ENCODE peak calls at places on chromosome X, in ten cellular contexts. B is left ventricle myocardium inferior, K is A549, R is pancreas, N is MCF 10A, W is lower leg skin, J is heart left ventricle, I is GM06990, Q is epithelial cell of esophagus, Z is upper lobe of right lung. E is an unnamed sample.

GRCh38 chrX:119468930-119469635 is 839 bp downstream of the SLC25A5 start:
- DNase-seq in B (peak), K (peak), R (peak), N (peak), W (peak), J (peak), I (peak), Q (peak), Z (peak), E (peak)

GRCh38 chrX:45762699-45763647 is 562.3 kb upstream of the DIPK2B start:
- DNase-seq in B (no peak), K (no peak), R (no peak), N (no peak), W (no peak), J (no peak), I (peak), Q (peak), Z (no peak), E (no peak)

GRCh38 chrX:30153881-30154260 is 61.5 kb upstream of the MAGEB2 start:
- DNase-seq in B (no peak), K (no peak), R (no peak), N (no peak), W (no peak), J (no peak), I (no peak), Q (no peak), Z (no peak), E (no peak)

GRCh38 chrX:20248592-20249192 is 18.0 kb downstream of the RPS6KA3 start:
- DNase-seq in B (no peak), K (no peak), R (no peak), N (no peak), W (no peak), J (no peak), I (no peak), Q (no peak), Z (no peak), E (no peak)

GRCh38 chrX:75784689-75785491 is at the start of gene MAGEE2:
- DNase-seq in B (peak), K (no peak), R (no peak), N (no peak), W (no peak), J (no peak), I (no peak), Q (no peak), Z (no peak), E (no peak)

GRCh38 chrX:23548164-23548563 is 119.1 kb upstream of the PRDX4 start:
- DNase-seq in B (no peak), K (no peak), R (no peak), N (peak), W (no peak), J (no peak), I (no peak), Q (no peak), Z (no peak), E (peak)

GRCh38 chrX:123803331-123803983 is 56.4 kb upstream of the XIAP start:
- DNase-seq in B (no peak), K (peak), R (no peak), N (peak), W (no peak), J (peak), I (peak), Q (peak), Z (no peak), E (peak)

GRCh38 chrX:44945736-44946135 is 72.7 kb downstream of the KDM6A start:
- DNase-seq in B (no peak), K (no peak), R (no peak), N (peak), W (no peak), J (no peak), I (no peak), Q (no peak), Z (no peak), E (no peak)

GRCh38 chrX:97290199-97290598 is 406.5 kb downstream of the RPA4 start:
- DNase-seq in B (no peak), K (no peak), R (no peak), N (no peak), W (no peak), J (no peak), I (no peak), Q (no peak), Z (no peak), E (peak)

GRCh38 chrX:40152173-40152705 is 54.5 kb upstream of the BCOR start:
- DNase-seq in B (no peak), K (no peak), R (peak), N (no peak), W (no peak), J (no peak), I (no peak), Q (no peak), Z (peak), E (no peak)

GRCh38 chrX:55253528-55253927 is 11.2 kb downstream of the PAGE3 start:
- DNase-seq in B (no peak), K (no peak), R (no peak), N (no peak), W (no peak), J (no peak), I (no peak), Q (peak), Z (no peak), E (no peak)

GRCh38 chrX:137195991-137196390 is 162.2 kb upstream of the GPR101 start:
- DNase-seq in B (no peak), K (no peak), R (no peak), N (peak), W (no peak), J (no peak), I (no peak), Q (peak), Z (no peak), E (peak)

GRCh38 chrX:65241059-65241721 is 264.9 kb upstream of the ZC4H2 start:
- DNase-seq in B (no peak), K (no peak), R (no peak), N (no peak), W (no peak), J (no peak), I (no peak), Q (peak), Z (no peak), E (no peak)

GRCh38 chrX:40863671-40864070 is 128.3 kb upstream of the MED14 start:
- DNase-seq in B (no peak), K (no peak), R (no peak), N (no peak), W (no peak), J (no peak), I (peak), Q (no peak), Z (no peak), E (peak)

GRCh38 chrX:26952213-26952612 is 510.9 kb downstream of the PPP4R3C start:
- DNase-seq in B (no peak), K (no peak), R (no peak), N (no peak), W (no peak), J (no peak), I (no peak), Q (peak), Z (no peak), E (no peak)

GRCh38 chrX:76279007-76279406 is 106.1 kb downstream of the PBDC1 start:
- DNase-seq in B (peak), K (peak), R (no peak), N (peak), W (no peak), J (peak), I (peak), Q (peak), Z (no peak), E (peak)

GRCh38 chrX:63657821-63658220 is 127.2 kb downstream of the ARHGEF9 start:
- DNase-seq in B (peak), K (no peak), R (no peak), N (peak), W (peak), J (peak), I (no peak), Q (peak), Z (peak), E (peak)

GRCh38 chrX:70664726-70665125 is 220.1 kb downstream of the DLG3 start:
- DNase-seq in B (no peak), K (peak), R (no peak), N (peak), W (no peak), J (no peak), I (no peak), Q (peak), Z (no peak), E (peak)

GRCh38 chrX:31483336-31483735 is 411.5 kb upstream of the FTHL17 start:
- DNase-seq in B (no peak), K (no peak), R (no peak), N (peak), W (no peak), J (no peak), I (no peak), Q (peak), Z (no peak), E (peak)

GRCh38 chrX:129842510-129843208 is 1.0 kb downstream of the ZDHHC9 start:
- DNase-seq in B (peak), K (no peak), R (peak), N (peak), W (no peak), J (peak), I (no peak), Q (peak), Z (peak), E (peak)

GRCh38 chrX:93673869-93674271 is at the start of gene FAM133A:
- DNase-seq in B (no peak), K (no peak), R (no peak), N (no peak), W (no peak), J (no peak), I (no peak), Q (peak), Z (no peak), E (peak)

GRCh38 chrX:155888139-155888538 is 7.0 kb downstream of the VAMP7 start:
- DNase-seq in B (no peak), K (no peak), R (no peak), N (peak), W (no peak), J (no peak), I (no peak), Q (peak), Z (no peak), E (peak)

GRCh38 chrX:22090181-22090580 is 58.1 kb downstream of the PHEX start:
- DNase-seq in B (no peak), K (no peak), R (no peak), N (peak), W (no peak), J (no peak), I (no peak), Q (no peak), Z (no peak), E (peak)

GRCh38 chrX:118872102-118872566 is 48.5 kb downstream of the ZCCHC12 start:
- DNase-seq in B (no peak), K (no peak), R (peak), N (peak), W (no peak), J (no peak), I (no peak), Q (peak), Z (no peak), E (no peak)

GRCh38 chrX:129649268-129650182 is 5.2 kb downstream of the APLN start:
- DNase-seq in B (no peak), K (no peak), R (no peak), N (no peak), W (peak), J (no peak), I (no peak), Q (no peak), Z (no peak), E (peak)

GRCh38 chrX:57367649-57368048 is 81.1 kb downstream of the FAAH2 start:
- DNase-seq in B (no peak), K (no peak), R (no peak), N (peak), W (no peak), J (no peak), I (no peak), Q (no peak), Z (no peak), E (no peak)

GRCh38 chrX:2894885-2895292 is 34.2 kb downstream of the ARSD start:
- DNase-seq in B (no peak), K (no peak), R (no peak), N (peak), W (peak), J (no peak), I (no peak), Q (peak), Z (no peak), E (peak)

GRCh38 chrX:119661486-119661885 is 31.5 kb downstream of the SEPTIN6 start:
- DNase-seq in B (no peak), K (no peak), R (no peak), N (no peak), W (no peak), J (no peak), I (no peak), Q (no peak), Z (no peak), E (no peak)

GRCh38 chrX:119013146-119013545 is 38.7 kb downstream of the LONRF3 start:
- DNase-seq in B (no peak), K (no peak), R (no peak), N (no peak), W (no peak), J (no peak), I (no peak), Q (no peak), Z (no peak), E (no peak)

GRCh38 chrX:155070038-155070437 is 898 bp downstream of the CMC4 start:
- DNase-seq in B (no peak), K (no peak), R (no peak), N (peak), W (no peak), J (no peak), I (no peak), Q (no peak), Z (no peak), E (no peak)

GRCh38 chrX:54171527-54171926 is 11.5 kb downstream of the FAM120C start:
- DNase-seq in B (no peak), K (no peak), R (no peak), N (peak), W (no peak), J (no peak), I (no peak), Q (peak), Z (no peak), E (peak)

GRCh38 chrX:111041018-111041462 is 55.0 kb upstream of the PAK3 start:
- DNase-seq in B (no peak), K (no peak), R (no peak), N (peak), W (no peak), J (no peak), I (no peak), Q (peak), Z (no peak), E (peak)

GRCh38 chrX:12802741-12803140 is 11.5 kb downstream of the PRPS2 start:
- DNase-seq in B (no peak), K (no peak), R (no peak), N (no peak), W (no peak), J (no peak), I (no peak), Q (no peak), Z (no peak), E (no peak)
- TF ChIP-seq CTCF in B (no peak), K (no peak), R (no peak), N (no peak), W (no peak), J (no peak), I (no peak), Q (no peak), Z (no peak), E (no peak)

GRCh38 chrX:13750812-13751211 is 16.3 kb downstream of the OFD1 start:
- DNase-seq in B (no peak), K (no peak), R (no peak), N (no peak), W (no peak), J (no peak), I (no peak), Q (no peak), Z (no peak), E (no peak)

GRCh38 chrX:13752141-13752540 is 17.6 kb downstream of the OFD1 start:
- DNase-seq in B (no peak), K (no peak), R (no peak), N (no peak), W (no peak), J (no peak), I (no peak), Q (peak), Z (no peak), E (no peak)

GRCh38 chrX:13750204-13750603 is 15.7 kb downstream of the OFD1 start:
- DNase-seq in B (no peak), K (peak), R (no peak), N (peak), W (no peak), J (no peak), I (no peak), Q (peak), Z (no peak), E (peak)

GRCh38 chrX:13748486-13748885 is 13.9 kb downstream of the OFD1 start:
- DNase-seq in B (no peak), K (no peak), R (no peak), N (no peak), W (no peak), J (no peak), I (no peak), Q (no peak), Z (no peak), E (no peak)

DNA sequence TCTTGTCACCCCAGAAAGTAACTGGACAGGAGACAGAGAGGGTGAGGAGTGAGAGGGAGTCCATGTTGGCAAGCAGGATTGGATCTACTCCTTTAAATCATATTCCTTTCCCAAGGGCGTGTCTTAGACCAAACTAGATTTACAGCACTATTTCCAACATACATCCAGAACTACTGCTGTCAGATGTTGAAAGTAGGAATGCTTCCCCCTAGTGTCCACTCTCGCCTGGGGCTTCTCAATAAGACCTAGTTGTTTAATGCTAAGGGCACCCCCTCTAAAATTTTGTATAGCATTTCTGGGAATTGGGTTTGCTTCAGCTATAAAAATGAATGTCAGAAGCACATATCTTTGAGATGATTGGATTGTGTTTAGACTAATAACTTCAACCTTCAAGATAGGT is 13.3 kb downstream of the OFD1 start:
- DNase-seq in B (peak), K (peak), R (no peak), N (peak), W (no peak), J (no peak), I (no peak), Q (peak), Z (no peak), E (peak)
- TF ChIP-seq CTCF in B (peak), K (peak), R (peak), N (peak), W (no peak), J (peak), I (peak), Q (peak), Z (peak), E (peak)

GRCh38 chrX:49877397-49878101 is 1.7 kb upstream of the USP27X start:
- DNase-seq in B (no peak), K (no peak), R (no peak), N (no peak), W (no peak), J (no peak), I (no peak), Q (no peak), Z (no peak), E (no peak)

GRCh38 chrX:49879656-49880277 is 483 bp downstream of the USP27X start:
- DNase-seq in B (no peak), K (peak), R (no peak), N (no peak), W (no peak), J (no peak), I (no peak), Q (no peak), Z (no peak), E (no peak)

GRCh38 chrX:49878128-49878833 is 1.0 kb upstream of the USP27X start:
- DNase-seq in B (peak), K (no peak), R (peak), N (no peak), W (no peak), J (no peak), I (no peak), Q (no peak), Z (no peak), E (no peak)

GRCh38 chrX:49878834-49879655 is at the start of gene USP27X:
- DNase-seq in B (peak), K (peak), R (peak), N (peak), W (peak), J (peak), I (peak), Q (peak), Z (peak), E (peak)

DNA sequence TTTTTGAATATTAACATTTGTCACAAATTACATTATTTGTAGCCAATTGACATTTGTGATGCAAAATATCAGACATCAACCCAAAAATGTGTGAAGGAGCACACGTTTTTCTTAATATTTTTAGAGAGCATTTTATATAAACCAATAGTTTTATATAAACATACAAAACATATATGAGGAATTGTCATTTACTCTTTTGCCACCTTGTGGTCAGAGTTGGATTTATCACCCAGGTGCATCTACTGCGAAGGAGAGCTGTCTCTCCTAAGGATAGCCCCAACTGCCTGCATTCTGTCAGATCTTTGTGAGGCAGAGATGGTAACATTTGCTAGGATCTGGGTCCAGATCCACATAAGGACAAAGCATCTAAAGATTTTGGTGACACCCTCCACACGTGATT is 2.5 kb upstream of the USP27X start:
- DNase-seq in B (no peak), K (peak), R (no peak), N (peak), W (no peak), J (no peak), I (no peak), Q (peak), Z (no peak), E (peak)
- TF ChIP-seq CTCF in B (peak), K (peak), R (no peak), N (peak), W (no peak), J (peak), I (peak), Q (peak), Z (peak), E (peak)

DNA sequence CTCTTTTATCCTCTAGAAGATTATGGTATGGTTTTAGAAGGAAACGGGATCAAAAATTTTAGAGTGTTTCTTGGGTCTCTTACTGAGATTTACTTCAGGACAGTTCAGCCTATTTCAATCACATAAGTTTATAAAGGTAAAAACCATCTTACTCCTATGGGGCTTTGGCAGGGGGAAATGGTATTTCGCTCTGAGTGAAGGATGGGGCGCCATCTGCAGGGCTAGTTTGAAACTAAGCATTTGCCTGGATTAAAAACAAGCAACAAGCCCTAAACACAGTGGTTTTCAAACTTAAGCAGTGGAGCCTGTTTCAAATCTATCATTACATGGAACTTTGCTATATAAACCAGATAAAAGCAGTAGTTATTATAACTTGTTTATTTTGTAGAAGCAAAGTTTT is 361.5 kb upstream of the FMR1 start:
- DNase-seq in B (no peak), K (no peak), R (peak), N (peak), W (no peak), J (no peak), I (no peak), Q (peak), Z (no peak), E (no peak)
- TF ChIP-seq CTCF in B (peak), K (no peak), R (no peak), N (peak), W (no peak), J (no peak), I (no peak), Q (peak), Z (peak), E (no peak)

GRCh38 chrX:68490644-68491043 is 8.2 kb upstream of the YIPF6 start:
- DNase-seq in B (no peak), K (peak), R (no peak), N (peak), W (no peak), J (no peak), I (no peak), Q (peak), Z (no peak), E (peak)
- TF ChIP-seq CTCF in B (peak), K (peak), R (no peak), N (peak), W (no peak), J (peak), I (no peak), Q (peak), Z (peak), E (peak)

GRCh38 chrX:98380556-98380955 is 1496.8 kb downstream of the RPA4 start:
- DNase-seq in B (no peak), K (no peak), R (no peak), N (no peak), W (no peak), J (no peak), I (no peak), Q (no peak), Z (no peak), E (no peak)

GRCh38 chrX:98380106-98380505 is 1496.4 kb downstream of the RPA4 start:
- DNase-seq in B (no peak), K (no peak), R (no peak), N (no peak), W (no peak), J (no peak), I (no peak), Q (no peak), Z (no peak), E (no peak)

GRCh38 chrX:98379134-98379533 is 1495.4 kb downstream of the RPA4 start:
- DNase-seq in B (no peak), K (no peak), R (no peak), N (no peak), W (no peak), J (no peak), I (no peak), Q (no peak), Z (no peak), E (no peak)
- TF ChIP-seq CTCF in B (no peak), K (no peak), R (no peak), N (no peak), W (no peak), J (no peak), I (peak), Q (no peak), Z (no peak), E (no peak)

GRCh38 chrX:12961191-12961718 is 13.7 kb upstream of the TMSB4X start:
- DNase-seq in B (no peak), K (no peak), R (no peak), N (no peak), W (no peak), J (no peak), I (no peak), Q (peak), Z (no peak), E (peak)
- TF ChIP-seq CTCF in B (no peak), K (no peak), R (no peak), N (no peak), W (no peak), J (no peak), I (peak), Q (peak), Z (no peak), E (no peak)